ENCODE peak calls at places on chromosomes 13 and 19, in seven cellular contexts. F is ascending aorta, P is AG10803, E is NCI-H2081, H is GM10248, M is choroid plexus epithelial cell, S is activated T-helper 1 cell treated with Interleukin-2 at 50 U/mL for 16 hours. I is an unnamed sample.

GRCh38 chr13:39249971-39250370 is 211.7 kb downstream of the NHLRC3 start:
- DNase-seq in E (no peak), M (no peak), P (no peak), S (no peak), H (no peak), F (no peak), I (no peak)

GRCh38 chr13:53873558-53873957 is 844.9 kb downstream of the OLFM4 start:
- DNase-seq in H (no peak), M (no peak), F (no peak), P (no peak), S (no peak), E (peak), I (no peak)

GRCh38 chr19:18368504-18369222 is 17.3 kb upstream of the GDF15 start:
- DNase-seq in M (no peak), E (no peak), P (no peak), H (no peak), S (no peak), F (no peak), I (no peak)

GRCh38 chr19:33302175-33302973 is at the start of gene CEBPA:
- DNase-seq in P (peak), M (peak), F (peak), E (peak), S (peak), H (peak), I (peak)

GRCh38 chr13:44045179-44045562 is 165.5 kb downstream of the LACC1 start:
- DNase-seq in F (no peak), E (peak), H (no peak), S (no peak), M (no peak), P (no peak), I (no peak)

GRCh38 chr13:70950664-70951063 is 842.4 kb upstream of the KLHL1 start:
- DNase-seq in P (no peak), S (no peak), F (no peak), H (no peak), E (no peak), M (no peak), I (no peak)

GRCh38 chr13:32391101-32391620 is 36.8 kb downstream of the N4BP2L1 start:
- DNase-seq in M (no peak), S (no peak), F (no peak), P (no peak), H (no peak), E (no peak), I (no peak)

GRCh38 chr19:20503536-20503935 is 62.0 kb downstream of the ZNF737 start:
- DNase-seq in H (no peak), M (peak), F (no peak), E (no peak), P (peak), S (no peak), I (peak)

GRCh38 chr19:56126983-56127780 is 6.1 kb upstream of the ZNF787 start:
- DNase-seq in M (no peak), S (no peak), E (no peak), F (no peak), P (no peak), H (no peak), I (no peak)

GRCh38 chr13:101474419-101474957 is 22.0 kb downstream of the ITGBL1 start:
- DNase-seq in F (no peak), S (no peak), H (no peak), E (peak), P (peak), M (peak), I (peak)

GRCh38 chr19:4640247-4641000 is 1.1 kb downstream of the TNFAIP8L1 start:
- DNase-seq in H (no peak), S (no peak), P (no peak), M (no peak), F (no peak), E (no peak), I (no peak)

GRCh38 chr13:103517066-103517767 is 451.0 kb upstream of the SLC10A2 start:
- DNase-seq in E (peak), S (no peak), H (no peak), P (no peak), F (no peak), M (no peak), I (no peak)

GRCh38 chr19:977058-977464 is 7.1 kb upstream of the WDR18 start:
- DNase-seq in E (no peak), H (no peak), F (no peak), M (no peak), P (no peak), S (no peak), I (no peak)

GRCh38 chr19:55245236-55245904 is 13.4 kb downstream of the PPP6R1 start:
- DNase-seq in E (no peak), M (no peak), H (no peak), P (no peak), F (no peak), S (no peak), I (no peak)

GRCh38 chr13:49357694-49358093 is 86.2 kb downstream of the CAB39L start:
- DNase-seq in P (peak), M (peak), H (no peak), S (no peak), E (no peak), F (no peak), I (no peak)

GRCh38 chr19:40502647-40503046 is 35.8 kb downstream of the SPTBN4 start:
- DNase-seq in F (no peak), H (peak), S (no peak), E (no peak), M (peak), P (no peak), I (no peak)

GRCh38 chr13:110113284-110113764 is 193.6 kb downstream of the COL4A1 start:
- DNase-seq in P (peak), H (no peak), E (no peak), F (no peak), M (peak), S (no peak), I (no peak)

GRCh38 chr19:30076751-30077670 is 135.0 kb downstream of the URI1 start:
- DNase-seq in F (peak), E (no peak), M (no peak), H (no peak), P (no peak), S (no peak), I (no peak)

GRCh38 chr19:6061420-6062130 is 48.7 kb downstream of the RFX2 start:
- DNase-seq in F (peak), E (no peak), H (no peak), S (no peak), M (no peak), P (no peak), I (no peak)

GRCh38 chr19:35206855-35207254 is 21.7 kb downstream of the FAM187B start:
- DNase-seq in F (no peak), M (no peak), E (no peak), P (no peak), S (no peak), H (no peak), I (no peak)

GRCh38 chr13:43487885-43488284 is 298.9 kb downstream of the ENOX1 start:
- DNase-seq in E (no peak), M (no peak), H (no peak), S (no peak), F (no peak), P (no peak), I (no peak)